ENCODE peak calls at places on chromosomes 11 and 22, in four cellular contexts. H is right lobe of liver; Z is Calu3; W is CD8-positive, alpha-beta T cell. L is an unnamed sample.

GRCh38 chr11:1497600-1497999 is 11.0 kb upstream of the MOB2 start:
- DNase-seq in W (no peak), Z (no peak), H (no peak), L (no peak)

GRCh38 chr11:67665537-67666302 is 8.7 kb downstream of the ALDH3B2 start:
- DNase-seq in Z (peak), W (peak), H (no peak), L (no peak)

GRCh38 chr11:22690245-22690644 is 23.8 kb downstream of the GAS2 start:
- DNase-seq in H (no peak), W (no peak), Z (no peak), L (no peak)

GRCh38 chr11:123833095-123833494 is 26.9 kb upstream of the OR6M1 start:
- DNase-seq in H (no peak), W (no peak), Z (no peak), L (no peak)

GRCh38 chr11:66409226-66409625 is 11.6 kb upstream of the NPAS4 start:
- DNase-seq in H (no peak), Z (no peak), W (no peak), L (no peak)

GRCh38 chr11:63917685-63918523 is 940 bp upstream of the RCOR2 start:
- DNase-seq in W (peak), H (no peak), Z (peak), L (no peak)

GRCh38 chr11:3180869-3181268 is 15.8 kb upstream of the OSBPL5 start:
- DNase-seq in W (no peak), Z (no peak), H (no peak), L (no peak)

GRCh38 chr11:47270331-47271271 is 668 bp downstream of the MADD start:
- DNase-seq in Z (no peak), H (no peak), W (no peak), L (peak)

GRCh38 chr11:36247493-36247892 is 41.7 kb downstream of the COMMD9 start:
- DNase-seq in W (no peak), H (no peak), Z (no peak), L (no peak)

GRCh38 chr11:112570335-112570734 is 309.7 kb upstream of the PLET1 start:
- DNase-seq in Z (no peak), H (no peak), W (no peak), L (no peak)

GRCh38 chr11:131473510-131473909 is 103.1 kb downstream of the NTM start:
- DNase-seq in H (no peak), W (no peak), Z (no peak), L (no peak)

GRCh38 chr11:13183094-13183825 is 94.3 kb upstream of the BMAL1 start:
- DNase-seq in Z (no peak), W (no peak), H (no peak), L (no peak)

GRCh38 chr11:66548774-66549630 is 2.3 kb downstream of the ACTN3 start:
- DNase-seq in H (no peak), W (no peak), Z (no peak), L (no peak)

GRCh38 chr11:121929581-121929980 is 186.4 kb downstream of the BLID start:
- DNase-seq in Z (no peak), W (no peak), H (peak), L (no peak)

GRCh38 chr11:41836426-41836825 is 377.0 kb upstream of the LRRC4C start:
- DNase-seq in Z (no peak), H (no peak), W (no peak), L (no peak)

GRCh38 chr11:13238879-13239514 is 38.6 kb upstream of the BMAL1 start:
- DNase-seq in H (peak), W (peak), Z (peak), L (no peak)

GRCh38 chr11:113106507-113106906 is 145.3 kb downstream of the NCAM1 start:
- DNase-seq in H (no peak), W (no peak), Z (no peak), L (no peak)

GRCh38 chr22:20229916-20230775 is 38.0 kb downstream of the RTN4R start:
- DNase-seq in H (no peak), W (no peak), Z (no peak), L (no peak)

GRCh38 chr11:102293873-102294601 is 23.2 kb upstream of the BIRC3 start:
- DNase-seq in H (no peak), Z (no peak), W (no peak), L (peak)

GRCh38 chr11:93396356-93396755 is 65.8 kb downstream of the DEUP1 start:
- DNase-seq in H (no peak), Z (no peak), W (no peak), L (no peak)

GRCh38 chr22:47393191-47393590 is 630.7 kb downstream of the TBC1D22A start:
- DNase-seq in H (no peak), Z (no peak), W (no peak), L (no peak)

GRCh38 chr11:65701686-65702085 is 10.4 kb upstream of the KAT5 start:
- DNase-seq in Z (no peak), H (no peak), W (no peak), L (no peak)

GRCh38 chr22:38316340-38317236 is 645 bp downstream of the CSNK1E start:
- DNase-seq in H (no peak), Z (peak), W (peak), L (peak)

GRCh38 chr11:109522116-109522755 is 100.2 kb downstream of the C11orf87 start:
- DNase-seq in Z (no peak), W (no peak), H (no peak), L (no peak)

GRCh38 chr22:38843716-38844660 is at the start of gene NPTXR:
- DNase-seq in Z (peak), W (peak), H (no peak), L (no peak)

GRCh38 chr11:110827276-110827675 is 115.0 kb upstream of the ARHGAP20 start:
- DNase-seq in Z (no peak), W (no peak), H (no peak), L (no peak)

GRCh38 chr11:35615911-35616900 is 2.1 kb upstream of the FJX1 start:
- DNase-seq in Z (peak), W (no peak), H (no peak), L (no peak)

GRCh38 chr11:16337421-16338213 is 18.7 kb downstream of the SOX6 start:
- DNase-seq in W (no peak), H (no peak), Z (no peak), L (no peak)

DNA sequence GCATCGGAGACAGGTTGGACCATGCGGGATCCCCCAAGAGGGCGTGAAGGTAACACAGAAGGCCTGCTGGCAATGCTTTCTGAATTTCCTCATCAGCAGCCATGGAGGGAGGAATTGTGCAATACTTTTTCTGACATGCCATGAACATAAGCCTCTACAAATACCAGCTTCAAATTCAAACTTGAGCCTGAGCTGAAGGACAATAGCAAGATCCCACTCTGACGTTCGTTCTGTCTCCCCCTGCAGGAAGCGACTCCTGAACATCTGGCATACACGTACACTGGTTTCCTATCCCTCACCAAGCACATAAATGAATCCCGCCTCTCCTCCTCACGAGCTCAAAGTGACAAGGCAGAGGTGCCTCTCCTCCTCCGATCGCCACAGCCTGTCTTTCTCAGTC is 312.2 kb downstream of the BRD1 start:
- DNase-seq in H (peak), W (no peak), Z (no peak), L (no peak)
- TF ChIP-seq CTCF in H (no peak), W (no peak), Z (no peak), L (no peak)

GRCh38 chr11:68714047-68714856 is 29.9 kb downstream of the GAL start:
- DNase-seq in W (no peak), Z (no peak), H (no peak), L (no peak)
- TF ChIP-seq CTCF in W (no peak), Z (no peak), H (no peak), L (no peak)

GRCh38 chr22:29028468-29028867 is 33.2 kb downstream of the C22orf31 start:
- DNase-seq in H (no peak), Z (no peak), W (no peak), L (no peak)

GRCh38 chr22:29031236-29031982 is 30.2 kb downstream of the C22orf31 start:
- DNase-seq in H (peak), Z (peak), W (no peak), L (no peak)

GRCh38 chr22:29030618-29031235 is 30.9 kb downstream of the C22orf31 start:
- DNase-seq in H (peak), W (no peak), Z (peak), L (no peak)

GRCh38 chr22:29029202-29030000 is 32.2 kb downstream of the C22orf31 start:
- DNase-seq in Z (no peak), H (no peak), W (no peak), L (no peak)

DNA sequence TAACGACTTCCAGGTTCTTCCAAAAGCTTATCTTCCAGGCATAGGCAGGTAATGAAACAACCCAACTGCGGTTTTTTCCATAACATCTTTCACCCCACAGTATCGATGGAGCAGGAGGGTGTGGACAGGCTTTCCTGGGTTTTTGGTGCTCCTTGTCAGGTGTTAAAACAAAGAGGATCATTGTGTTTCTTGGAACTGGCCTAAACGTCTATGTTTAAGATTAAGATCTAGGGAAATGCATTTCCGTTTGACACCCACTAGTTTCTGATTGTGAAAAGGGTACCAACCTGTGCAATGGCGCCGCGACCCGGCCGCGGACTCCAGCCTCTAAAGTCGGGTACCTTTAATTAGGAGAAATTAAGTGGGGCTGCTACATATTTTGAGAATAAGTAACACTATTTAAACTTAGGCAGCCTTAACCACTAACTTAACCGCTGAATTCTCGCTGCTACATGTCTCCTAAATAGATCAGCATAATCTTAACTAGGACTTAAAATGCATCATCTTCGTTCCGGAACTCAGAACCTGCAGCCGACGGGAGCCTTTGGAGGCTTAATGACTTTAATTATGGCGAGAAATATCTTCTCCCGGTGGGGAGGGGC is 31.5 kb downstream of the C22orf31 start:
- DNase-seq in W (no peak), H (no peak), Z (peak), L (no peak)
- TF ChIP-seq CTCF in W (no peak), H (no peak), Z (no peak), L (no peak)

GRCh38 chr22:37121887-37122591 is 12.5 kb upstream of the TMPRSS6 start:
- DNase-seq in W (peak), Z (no peak), H (no peak), L (peak)
- TF ChIP-seq CTCF in W (no peak), Z (no peak), H (no peak), L (no peak)

GRCh38 chr11:76838422-76839068 is 22.2 kb upstream of the ACER3 start:
- DNase-seq in H (no peak), Z (no peak), W (no peak), L (no peak)
- TF ChIP-seq CTCF in H (no peak), Z (no peak), W (no peak), L (no peak)

DNA sequence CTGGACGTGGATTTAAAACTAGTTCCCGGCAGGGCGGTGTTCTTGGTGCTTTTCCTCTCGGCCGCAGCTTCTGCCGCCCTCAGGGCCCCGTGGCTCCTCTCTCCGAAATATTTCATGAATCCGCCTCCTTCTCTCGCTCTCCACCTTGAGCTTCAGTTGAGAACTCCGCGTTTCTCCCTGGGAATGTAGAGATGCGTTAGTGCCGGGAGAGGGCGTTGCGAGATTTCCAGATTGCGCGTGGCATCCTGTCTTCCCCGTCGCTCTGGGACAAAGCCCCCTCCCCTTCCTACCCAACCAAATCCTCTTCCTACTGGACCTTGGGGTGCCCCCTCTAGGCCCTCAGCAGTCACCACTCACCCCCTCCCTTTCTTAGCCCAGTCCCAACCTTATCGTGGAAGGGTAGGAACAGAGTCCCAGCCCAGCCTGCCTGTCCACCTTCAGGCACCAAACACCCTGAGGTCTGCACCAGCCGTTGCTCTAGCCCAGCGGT is 15.5 kb upstream of the RAC2 start:
- DNase-seq in Z (no peak), H (no peak), W (no peak), L (no peak)
- TF ChIP-seq CTCF in Z (no peak), H (no peak), W (peak), L (peak)

GRCh38 chr11:396511-396947 is 2.5 kb downstream of the PKP3 start:
- DNase-seq in H (no peak), Z (no peak), W (no peak), L (no peak)
- TF ChIP-seq CTCF in H (peak), Z (peak), W (no peak), L (peak)

GRCh38 chr11:46159694-46160093 is 38.4 kb upstream of the PHF21A start:
- DNase-seq in H (no peak), Z (no peak), W (no peak), L (no peak)
- TF ChIP-seq CTCF in H (no peak), Z (no peak), W (no peak), L (no peak)

L was measured in GM06990.